ENCODE peak calls at places on chromosomes 16 and 17, in nine cellular contexts. G is KBM-7; L is HEK293T; Q is activated gamma-delta T cell treated with anti-CD3 and anti-CD28 coated beads, Interleukin-2, amount 50 U/mL, for 16 hours; D is stimulated activated CD8-positive, alpha-beta memory T cell treated with anti-CD3 and anti-CD28 coated beads, Interleukin-15, amount 100 ng/mL, for 24 hours; M is OCI-M1; H is nephron progenitor cell; X is germinal center; A is mesothelial cell of epicardium. K is an unnamed sample.

GRCh38 chr16:81575307-81575706 is 130.7 kb downstream of the CMIP start:
- DNase-seq in G (no peak), L (no peak), Q (no peak), D (no peak), M (no peak), H (no peak), X (no peak), A (no peak), K (no peak)

GRCh38 chr17:21215935-21216334 is 2.0 kb upstream of the TMEM11 start:
- DNase-seq in G (no peak), L (no peak), Q (no peak), D (no peak), M (no peak), H (no peak), X (no peak), A (no peak), K (no peak)

GRCh38 chr17:57135748-57136342 is 50.8 kb downstream of the AKAP1 start:
- DNase-seq in G (peak), L (no peak), Q (no peak), D (no peak), M (no peak), H (no peak), X (no peak), A (no peak), K (no peak)

GRCh38 chr17:58200024-58200633 is 7.6 kb downstream of the EPX start:
- DNase-seq in G (peak), L (peak), Q (peak), D (peak), M (peak), H (peak), X (peak), A (peak), K (peak)

GRCh38 chr17:15261063-15261817 is 3.9 kb downstream of the PMP22 start:
- DNase-seq in G (no peak), L (peak), Q (no peak), D (no peak), M (peak), H (peak), X (no peak), A (peak), K (no peak)

GRCh38 chr16:5065368-5065767 is 388 bp downstream of the C16orf89 start:
- DNase-seq in G (no peak), L (no peak), Q (no peak), D (no peak), M (no peak), H (no peak), X (no peak), A (no peak), K (no peak)

GRCh38 chr17:1908699-1909309 is 79.0 kb downstream of the RPA1 start:
- DNase-seq in G (peak), L (peak), Q (no peak), D (no peak), M (peak), H (peak), X (no peak), A (peak), K (no peak)

GRCh38 chr17:27616414-27616813 is 14.6 kb upstream of the LGALS9 start:
- DNase-seq in G (no peak), L (no peak), Q (no peak), D (no peak), M (no peak), H (no peak), X (no peak), A (no peak), K (no peak)

GRCh38 chr17:19724501-19725420 is 8.4 kb upstream of the SLC47A2 start:
- DNase-seq in G (peak), L (no peak), Q (peak), D (peak), M (no peak), H (no peak), X (peak), A (no peak), K (peak)

GRCh38 chr17:61561354-61561753 is 29.7 kb downstream of the NACA2 start:
- DNase-seq in G (no peak), L (no peak), Q (no peak), D (no peak), M (no peak), H (no peak), X (no peak), A (no peak), K (no peak)

K was measured in naive B cell.